ENCODE peak calls at places on chromosomes 11 and 22, in nine cellular contexts. One of them, this sample, is unnamed.

GRCh38 chr11:120835601-120836228 is 188.2 kb upstream of the TBCEL start:
- DNase-seq in mucosa of gallbladder: no peak
- DNase-seq in GM19239: peak
- DNase-seq in renal cortical epithelial cell: no peak
- DNase-seq in Caki2: peak
- DNase-seq in A549: no peak
- DNase-seq in NCI-H1105 treated with DMSO at 0.1 percent for 48 hours: no peak
- DNase-seq in NCI-H1092: no peak
- DNase-seq in mucosa of descending colon: no peak
- DNase-seq in this sample: no peak

GRCh38 chr11:15714641-15715399 is 600.1 kb downstream of the INSC start:
- DNase-seq in mucosa of gallbladder: no peak
- DNase-seq in GM19239: no peak
- DNase-seq in renal cortical epithelial cell: no peak
- DNase-seq in Caki2: no peak
- DNase-seq in A549: no peak
- DNase-seq in NCI-H1105 treated with DMSO at 0.1 percent for 48 hours: peak
- DNase-seq in NCI-H1092: peak
- DNase-seq in mucosa of descending colon: no peak
- DNase-seq in this sample: no peak

GRCh38 chr11:34481307-34481706 is 32.3 kb downstream of the ELF5 start:
- DNase-seq in mucosa of gallbladder: no peak
- DNase-seq in GM19239: no peak
- DNase-seq in renal cortical epithelial cell: peak
- DNase-seq in Caki2: no peak
- DNase-seq in A549: no peak
- DNase-seq in NCI-H1105 treated with DMSO at 0.1 percent for 48 hours: no peak
- DNase-seq in NCI-H1092: no peak
- DNase-seq in mucosa of descending colon: no peak
- DNase-seq in this sample: no peak

GRCh38 chr11:128496684-128497056 is 90.7 kb downstream of the ETS1 start:
- DNase-seq in mucosa of gallbladder: no peak
- DNase-seq in GM19239: no peak
- DNase-seq in renal cortical epithelial cell: no peak
- DNase-seq in Caki2: no peak
- DNase-seq in A549: peak
- DNase-seq in NCI-H1105 treated with DMSO at 0.1 percent for 48 hours: no peak
- DNase-seq in NCI-H1092: no peak
- DNase-seq in mucosa of descending colon: no peak
- DNase-seq in this sample: peak

GRCh38 chr11:69862331-69862761 is 43.1 kb upstream of the FGF3 start:
- DNase-seq in mucosa of gallbladder: no peak
- DNase-seq in GM19239: no peak
- DNase-seq in renal cortical epithelial cell: no peak
- DNase-seq in Caki2: no peak
- DNase-seq in A549: no peak
- DNase-seq in NCI-H1105 treated with DMSO at 0.1 percent for 48 hours: no peak
- DNase-seq in NCI-H1092: no peak
- DNase-seq in mucosa of descending colon: no peak
- DNase-seq in this sample: no peak

GRCh38 chr22:25057013-25057881 is 104.7 kb downstream of the KIAA1671 start:
- DNase-seq in mucosa of gallbladder: peak
- DNase-seq in GM19239: peak
- DNase-seq in renal cortical epithelial cell: peak
- DNase-seq in Caki2: peak
- DNase-seq in A549: peak
- DNase-seq in NCI-H1105 treated with DMSO at 0.1 percent for 48 hours: peak
- DNase-seq in NCI-H1092: peak
- DNase-seq in mucosa of descending colon: peak
- DNase-seq in this sample: peak

GRCh38 chr22:29780781-29781676 is 13.9 kb downstream of the UQCR10 start:
- DNase-seq in mucosa of gallbladder: no peak
- DNase-seq in GM19239: no peak
- DNase-seq in renal cortical epithelial cell: peak
- DNase-seq in Caki2: no peak
- DNase-seq in A549: no peak
- DNase-seq in NCI-H1105 treated with DMSO at 0.1 percent for 48 hours: no peak
- DNase-seq in NCI-H1092: no peak
- DNase-seq in mucosa of descending colon: no peak
- DNase-seq in this sample: peak

GRCh38 chr11:12052676-12053605 is 44.5 kb upstream of the DKK3 start:
- DNase-seq in mucosa of gallbladder: no peak
- DNase-seq in GM19239: no peak
- DNase-seq in renal cortical epithelial cell: no peak
- DNase-seq in Caki2: no peak
- DNase-seq in A549: no peak
- DNase-seq in NCI-H1105 treated with DMSO at 0.1 percent for 48 hours: peak
- DNase-seq in NCI-H1092: no peak
- DNase-seq in mucosa of descending colon: no peak
- DNase-seq in this sample: no peak

GRCh38 chr11:89489930-89490329 is 1.2 kb downstream of the NOX4 start:
- DNase-seq in mucosa of gallbladder: no peak
- DNase-seq in GM19239: no peak
- DNase-seq in renal cortical epithelial cell: peak
- DNase-seq in Caki2: no peak
- DNase-seq in A549: no peak
- DNase-seq in NCI-H1105 treated with DMSO at 0.1 percent for 48 hours: no peak
- DNase-seq in NCI-H1092: no peak
- DNase-seq in mucosa of descending colon: no peak
- DNase-seq in this sample: no peak

GRCh38 chr22:27776410-27776958 is 25.1 kb downstream of the MN1 start:
- DNase-seq in mucosa of gallbladder: no peak
- DNase-seq in GM19239: no peak
- DNase-seq in renal cortical epithelial cell: no peak
- DNase-seq in Caki2: no peak
- DNase-seq in A549: no peak
- DNase-seq in NCI-H1105 treated with DMSO at 0.1 percent for 48 hours: no peak
- DNase-seq in NCI-H1092: no peak
- DNase-seq in mucosa of descending colon: no peak
- DNase-seq in this sample: no peak

GRCh38 chr22:22787805-22788459 is 99.7 kb upstream of the IGLL5 start:
- DNase-seq in mucosa of gallbladder: peak
- DNase-seq in GM19239: peak
- DNase-seq in renal cortical epithelial cell: peak
- DNase-seq in Caki2: peak
- DNase-seq in A549: peak
- DNase-seq in NCI-H1105 treated with DMSO at 0.1 percent for 48 hours: peak
- DNase-seq in NCI-H1092: no peak
- DNase-seq in mucosa of descending colon: peak
- DNase-seq in this sample: peak

GRCh38 chr11:43579171-43579918 is 101.2 kb upstream of the HSD17B12 start:
- DNase-seq in mucosa of gallbladder: no peak
- DNase-seq in GM19239: no peak
- DNase-seq in renal cortical epithelial cell: no peak
- DNase-seq in Caki2: peak
- DNase-seq in A549: peak
- DNase-seq in NCI-H1105 treated with DMSO at 0.1 percent for 48 hours: peak
- DNase-seq in NCI-H1092: no peak
- DNase-seq in mucosa of descending colon: peak
- DNase-seq in this sample: peak

GRCh38 chr11:119065369-119065768 is 2.2 kb upstream of the VPS11 start:
- DNase-seq in mucosa of gallbladder: no peak
- DNase-seq in GM19239: no peak
- DNase-seq in renal cortical epithelial cell: no peak
- DNase-seq in Caki2: no peak
- DNase-seq in A549: peak
- DNase-seq in NCI-H1105 treated with DMSO at 0.1 percent for 48 hours: peak
- DNase-seq in NCI-H1092: no peak
- DNase-seq in mucosa of descending colon: peak
- DNase-seq in this sample: peak

GRCh38 chr22:26658161-26658560 is 773 bp downstream of the MIAT start:
- DNase-seq in mucosa of gallbladder: no peak
- DNase-seq in GM19239: no peak
- DNase-seq in renal cortical epithelial cell: no peak
- DNase-seq in Caki2: no peak
- DNase-seq in A549: no peak
- DNase-seq in NCI-H1105 treated with DMSO at 0.1 percent for 48 hours: no peak
- DNase-seq in NCI-H1092: no peak
- DNase-seq in mucosa of descending colon: no peak
- DNase-seq in this sample: no peak

This sample was measured in ACHN.